ENCODE peak calls at places on chromosome 12, in ten cellular contexts. E, I, W, S, C, D, Y, R, J and N are unnamed samples.

GRCh38 chr12:66140726-66141125 is 10.2 kb upstream of the LLPH start:
- DNase-seq in E (no peak), W (peak), D (no peak), S (peak), R (no peak), J (no peak), C (no peak), I (no peak), Y (no peak), N (no peak)

GRCh38 chr12:108337235-108338223 is 1.6 kb downstream of the CMKLR1 start:
- DNase-seq in E (no peak), J (peak), D (peak), C (peak), Y (peak), R (no peak), S (peak), W (no peak), I (peak), N (no peak)

GRCh38 chr12:122858171-122858570 is 22.9 kb downstream of the HIP1R start:
- DNase-seq in R (no peak), S (no peak), W (no peak), I (no peak), J (no peak), E (no peak), Y (no peak), D (no peak), C (no peak), N (no peak)

GRCh38 chr12:108633534-108634224 is at the start of gene SELPLG:
- DNase-seq in C (peak), S (no peak), R (peak), E (peak), D (peak), I (no peak), Y (peak), J (no peak), W (peak), N (no peak)

GRCh38 chr12:89345830-89346740 is 6.2 kb downstream of the DUSP6 start:
- DNase-seq in Y (peak), D (peak), R (peak), W (peak), E (peak), C (peak), S (no peak), I (no peak), J (peak), N (peak)

GRCh38 chr12:63882844-63883243 is 38.3 kb downstream of the SRGAP1 start:
- DNase-seq in W (no peak), J (peak), I (peak), E (peak), D (peak), Y (no peak), S (no peak), R (no peak), C (no peak), N (no peak)

GRCh38 chr12:68106160-68106559 is 53.4 kb downstream of the IFNG start:
- DNase-seq in R (no peak), C (no peak), E (no peak), S (no peak), D (no peak), Y (no peak), I (no peak), W (no peak), J (no peak), N (peak)

GRCh38 chr12:77687346-77687745 is 143.3 kb upstream of the NAV3 start:
- DNase-seq in R (no peak), W (no peak), E (no peak), J (no peak), Y (no peak), C (no peak), S (no peak), D (no peak), I (no peak), N (no peak)

GRCh38 chr12:4379410-4379809 is at the start of gene FGF23:
- DNase-seq in S (no peak), J (peak), R (no peak), I (no peak), Y (no peak), W (no peak), E (no peak), C (no peak), D (no peak), N (peak)

GRCh38 chr12:65205886-65206285 is 36.5 kb downstream of the LEMD3 start:
- DNase-seq in W (no peak), D (no peak), R (no peak), C (no peak), J (no peak), S (no peak), E (no peak), Y (peak), I (no peak), N (no peak)

GRCh38 chr12:93567174-93567573 is 5.3 kb upstream of the SOCS2 start:
- DNase-seq in E (no peak), D (no peak), Y (no peak), S (no peak), W (no peak), I (no peak), C (no peak), J (no peak), R (no peak), N (peak)

GRCh38 chr12:63855299-63855698 is 10.8 kb downstream of the SRGAP1 start:
- DNase-seq in R (no peak), D (no peak), Y (no peak), S (no peak), C (no peak), W (no peak), E (no peak), J (no peak), I (no peak), N (no peak)

GRCh38 chr12:76391461-76391860 is 43.2 kb upstream of the BBS10 start:
- DNase-seq in E (no peak), C (no peak), J (no peak), D (no peak), W (no peak), R (no peak), Y (no peak), I (no peak), S (no peak), N (no peak)

GRCh38 chr12:131551675-131552074 is 159.2 kb upstream of the SFSWAP start:
- DNase-seq in C (no peak), R (no peak), S (no peak), D (no peak), E (no peak), Y (no peak), J (no peak), W (no peak), I (no peak), N (no peak)

GRCh38 chr12:78863482-78864427 is 819 bp upstream of the SYT1 start:
- DNase-seq in E (peak), R (peak), D (no peak), S (peak), Y (no peak), C (no peak), W (no peak), J (peak), I (peak), N (peak)

GRCh38 chr12:117685115-117685926 is 283.5 kb downstream of the KSR2 start:
- DNase-seq in J (no peak), Y (peak), D (no peak), W (no peak), C (peak), R (peak), S (peak), E (peak), I (peak), N (peak)

GRCh38 chr12:94674835-94675234 is 24.5 kb upstream of the TMCC3 start:
- DNase-seq in R (no peak), D (peak), E (no peak), J (no peak), I (no peak), Y (peak), C (peak), S (no peak), W (no peak), N (no peak)

GRCh38 chr12:42608196-42608825 is 18.8 kb upstream of the PRICKLE1 start:
- DNase-seq in J (no peak), S (no peak), I (no peak), D (no peak), R (no peak), C (no peak), W (no peak), E (no peak), Y (no peak), N (no peak)

GRCh38 chr12:31896514-31897039 is 62.6 kb upstream of the RESF1 start:
- DNase-seq in D (peak), R (peak), E (no peak), Y (peak), C (no peak), W (peak), S (no peak), J (peak), I (no peak), N (peak)

GRCh38 chr12:31234955-31235867 is 90.7 kb downstream of the SINHCAF start:
- DNase-seq in E (peak), Y (no peak), I (peak), D (no peak), R (peak), J (peak), C (no peak), S (peak), W (no peak), N (peak)

GRCh38 chr12:129971721-129972120 is 67.9 kb upstream of the TMEM132D start:
- DNase-seq in R (no peak), S (no peak), D (no peak), Y (no peak), W (no peak), C (no peak), I (no peak), E (no peak), J (no peak), N (no peak)

GRCh38 chr12:15584366-15585041 is 204.7 kb downstream of the EPS8 start:
- DNase-seq in E (peak), D (no peak), W (peak), Y (peak), S (peak), J (peak), R (peak), C (no peak), I (peak), N (peak)

GRCh38 chr12:131098178-131098981 is 144.7 kb downstream of the ADGRD1 start:
- DNase-seq in C (peak), R (no peak), D (peak), W (no peak), Y (no peak), J (no peak), I (peak), E (no peak), S (no peak), N (no peak)

GRCh38 chr12:124677552-124678356 is 110.3 kb upstream of the NCOR2 start:
- DNase-seq in J (no peak), E (no peak), D (no peak), C (no peak), W (no peak), S (no peak), I (peak), Y (no peak), R (no peak), N (no peak)

GRCh38 chr12:2052861-2053674 is at the start of gene CACNA1C:
- DNase-seq in S (peak), Y (peak), C (no peak), I (peak), R (peak), D (peak), E (peak), W (peak), J (peak), N (peak)

GRCh38 chr12:66533767-66534166 is 145.1 kb downstream of the GRIP1 start:
- DNase-seq in Y (no peak), C (no peak), S (no peak), W (no peak), J (no peak), I (no peak), R (no peak), D (no peak), E (no peak), N (no peak)

GRCh38 chr12:104643093-104643646 is 186.4 kb downstream of the CHST11 start:
- DNase-seq in D (no peak), S (no peak), W (peak), E (no peak), C (no peak), I (no peak), R (no peak), Y (peak), J (no peak), N (no peak)

GRCh38 chr12:52005903-52006703 is 643 bp upstream of the TAMALIN start:
- DNase-seq in S (no peak), Y (peak), C (peak), R (peak), W (peak), J (no peak), D (peak), E (peak), I (no peak), N (no peak)

GRCh38 chr12:106978035-106978800 is 8.7 kb downstream of the MTERF2 start:
- DNase-seq in W (no peak), C (peak), R (peak), Y (no peak), E (peak), J (no peak), S (no peak), I (no peak), D (peak), N (peak)

GRCh38 chr12:108306014-108306501 is 33.1 kb downstream of the CMKLR1 start:
- DNase-seq in E (no peak), S (no peak), J (peak), D (no peak), Y (no peak), W (no peak), I (no peak), C (no peak), R (no peak), N (peak)

GRCh38 chr12:53976172-53976822 is 1.5 kb upstream of the HOTAIR start:
- DNase-seq in Y (no peak), S (no peak), D (no peak), C (no peak), E (no peak), J (no peak), I (no peak), R (no peak), W (no peak), N (no peak)

GRCh38 chr12:94379479-94380113 is 80.1 kb downstream of the CEP83 start:
- DNase-seq in I (no peak), D (no peak), R (no peak), J (peak), Y (no peak), C (no peak), S (no peak), W (no peak), E (no peak), N (peak)

GRCh38 chr12:128864516-128865186 is 11.4 kb downstream of the GLT1D1 start:
- DNase-seq in I (peak), W (no peak), C (no peak), E (no peak), Y (peak), S (no peak), D (peak), J (no peak), R (no peak), N (no peak)

GRCh38 chr12:13205809-13206559 is 9.5 kb downstream of the EMP1 start:
- DNase-seq in S (peak), R (no peak), J (peak), Y (no peak), E (no peak), D (no peak), I (no peak), C (no peak), W (no peak), N (peak)

GRCh38 chr12:54147186-54147585 is 41.6 kb downstream of the SMUG1 start:
- DNase-seq in R (no peak), E (no peak), S (no peak), Y (no peak), W (no peak), C (no peak), I (no peak), J (no peak), D (no peak), N (no peak)

GRCh38 chr12:111756681-111757080 is 10.1 kb upstream of the ALDH2 start:
- DNase-seq in W (no peak), D (no peak), R (no peak), E (peak), I (no peak), Y (no peak), S (no peak), C (no peak), J (no peak), N (no peak)
- H3K27ac ChIP-seq in W (no peak), D (peak), R (no peak), E (no peak), I (no peak), Y (peak), S (no peak), C (no peak), J (no peak), N (no peak)

DNA sequence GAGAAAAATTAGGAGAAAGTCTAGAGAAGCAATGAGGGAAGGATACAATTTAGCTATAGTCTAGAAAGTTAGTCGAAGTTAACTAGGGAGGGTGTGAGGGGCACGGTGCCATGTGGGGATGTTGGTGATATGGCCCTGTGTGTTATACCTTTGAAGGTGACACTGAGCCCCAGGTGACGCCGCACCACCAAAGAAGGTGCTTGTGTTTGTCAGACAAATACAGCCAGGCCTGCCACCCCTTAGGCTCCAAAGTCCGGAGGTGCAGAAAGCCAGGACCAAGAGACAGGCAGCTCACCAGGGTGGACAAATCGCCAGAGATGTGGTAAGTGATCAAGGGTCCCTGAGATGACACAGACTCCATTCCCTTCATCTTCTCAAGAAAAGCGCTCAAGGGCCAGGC is 1.1 kb downstream of the C1S start:
- DNase-seq in I (no peak), S (no peak), W (no peak), R (no peak), Y (no peak), C (no peak), D (no peak), J (no peak), E (no peak), N (no peak)
- H3K27ac ChIP-seq in I (no peak), S (peak), W (no peak), R (peak), Y (no peak), C (peak), D (peak), J (peak), E (no peak), N (no peak)

GRCh38 chr12:46390881-46391280 is 18.3 kb upstream of the SLC38A2 start:
- DNase-seq in D (no peak), I (no peak), J (no peak), R (no peak), S (no peak), C (no peak), Y (no peak), W (no peak), E (no peak), N (no peak)
- H3K27ac ChIP-seq in D (peak), I (no peak), J (no peak), R (peak), S (peak), C (peak), Y (no peak), W (no peak), E (no peak), N (no peak)

GRCh38 chr12:47082963-47083621 is 3.3 kb upstream of the AMIGO2 start:
- DNase-seq in I (no peak), Y (no peak), D (no peak), R (no peak), C (no peak), S (peak), J (peak), E (no peak), W (no peak), N (peak)
- H3K27ac ChIP-seq in I (no peak), Y (no peak), D (no peak), R (no peak), C (peak), S (peak), J (no peak), E (no peak), W (no peak), N (peak)

GRCh38 chr12:112184056-112184887 is 58.9 kb downstream of the TRAFD1 start:
- DNase-seq in C (no peak), D (no peak), J (no peak), S (no peak), R (no peak), W (no peak), Y (no peak), E (no peak), I (no peak), N (no peak)

GRCh38 chr12:112182499-112182898 is 57.1 kb downstream of the TRAFD1 start:
- DNase-seq in J (peak), C (no peak), E (no peak), W (no peak), I (no peak), R (no peak), D (no peak), S (no peak), Y (no peak), N (no peak)

GRCh38 chr12:112183141-112183581 is 57.8 kb downstream of the TRAFD1 start:
- DNase-seq in D (no peak), E (no peak), S (no peak), J (peak), Y (no peak), R (no peak), C (no peak), I (no peak), W (no peak), N (peak)

GRCh38 chr12:112183591-112184021 is 58.2 kb downstream of the TRAFD1 start:
- DNase-seq in E (no peak), D (no peak), I (no peak), Y (no peak), W (no peak), J (no peak), S (no peak), C (no peak), R (no peak), N (no peak)

GRCh38 chr12:112185093-112185923 is 59.9 kb downstream of the TRAFD1 start:
- DNase-seq in S (no peak), W (no peak), E (no peak), I (no peak), D (no peak), R (no peak), J (no peak), Y (no peak), C (no peak), N (no peak)
- H3K27ac ChIP-seq in S (no peak), W (no peak), E (no peak), I (no peak), D (no peak), R (no peak), J (no peak), Y (no peak), C (no peak), N (no peak)

GRCh38 chr12:116540617-116541152 is 18.5 kb upstream of the MAP1LC3B2 start:
- DNase-seq in I (no peak), Y (no peak), S (no peak), R (no peak), D (no peak), E (no peak), J (no peak), C (no peak), W (no peak), N (no peak)

GRCh38 chr12:116539905-116540482 is 19.2 kb upstream of the MAP1LC3B2 start:
- DNase-seq in S (no peak), C (no peak), J (peak), W (no peak), Y (no peak), R (peak), E (peak), D (no peak), I (peak), N (peak)

GRCh38 chr12:116538682-116539264 is 20.4 kb upstream of the MAP1LC3B2 start:
- DNase-seq in W (no peak), R (peak), Y (no peak), E (no peak), I (no peak), S (no peak), D (no peak), J (no peak), C (no peak), N (no peak)

GRCh38 chr12:116538076-116538591 is 21.0 kb upstream of the MAP1LC3B2 start:
- DNase-seq in Y (no peak), S (no peak), W (no peak), C (no peak), I (no peak), E (no peak), D (no peak), R (no peak), J (no peak), N (no peak)

GRCh38 chr12:116539361-116539771 is 19.8 kb upstream of the MAP1LC3B2 start:
- DNase-seq in D (no peak), E (no peak), C (no peak), W (no peak), S (peak), I (no peak), R (no peak), Y (no peak), J (peak), N (peak)
- H3K27ac ChIP-seq in D (peak), E (no peak), C (peak), W (no peak), S (no peak), I (peak), R (peak), Y (no peak), J (no peak), N (no peak)